ENCODE peak calls at places on chromosomes 11 and 22, in six cellular contexts. O, I, M, C, T and J are unnamed samples.

GRCh38 chr11:68148071-68148805 is 27.1 kb upstream of the CHKA start:
- DNase-seq in M (no peak), I (no peak), T (no peak), C (no peak), O (no peak), J (no peak)

GRCh38 chr22:48249721-48250268 is 1487.3 kb downstream of the TBC1D22A start:
- DNase-seq in M (no peak), I (no peak), C (no peak), T (no peak), O (no peak), J (no peak)

GRCh38 chr11:61004037-61004641 is 32.7 kb downstream of the CD6 start:
- DNase-seq in I (no peak), C (peak), M (no peak), O (no peak), T (no peak), J (no peak)

GRCh38 chr11:92415246-92415645 is 190.6 kb downstream of the FAT3 start:
- DNase-seq in I (no peak), M (no peak), C (no peak), O (no peak), T (no peak), J (no peak)

GRCh38 chr11:26331911-26332571 is at the start of gene ANO3:
- DNase-seq in C (peak), O (peak), T (peak), I (peak), M (peak), J (no peak)

GRCh38 chr11:313787-314547 is at the start of gene IFITM1:
- DNase-seq in C (no peak), O (no peak), T (peak), I (peak), M (peak), J (peak)

GRCh38 chr11:130181295-130182272 is 22.0 kb downstream of the ST14 start:
- DNase-seq in T (peak), M (no peak), I (no peak), O (no peak), C (peak), J (no peak)

GRCh38 chr11:35621620-35622019 is 3.4 kb downstream of the FJX1 start:
- DNase-seq in O (no peak), T (no peak), M (no peak), C (no peak), I (no peak), J (no peak)

GRCh38 chr22:50192056-50192824 is 6.5 kb downstream of the TRABD start:
- DNase-seq in I (no peak), O (no peak), C (peak), T (no peak), M (no peak), J (peak)

GRCh38 chr22:37329239-37330140 is 47.2 kb downstream of the CYTH4 start:
- DNase-seq in M (no peak), O (no peak), I (no peak), T (no peak), C (no peak), J (no peak)

GRCh38 chr11:44702897-44703296 is 23.9 kb upstream of the TSPAN18 start:
- DNase-seq in C (no peak), M (peak), O (no peak), I (no peak), T (no peak), J (no peak)

GRCh38 chr11:44559207-44559943 is 6.1 kb upstream of the CD82 start:
- DNase-seq in O (peak), C (no peak), T (no peak), M (peak), I (no peak), J (peak)

GRCh38 chr11:47248304-47248663 is 330 bp downstream of the ACP2 start:
- DNase-seq in O (no peak), T (no peak), M (no peak), I (no peak), C (peak), J (no peak)

GRCh38 chr11:1949302-1949701 is 2.2 kb downstream of the MRPL23 start:
- DNase-seq in C (peak), T (no peak), M (no peak), O (no peak), I (no peak), J (no peak)

GRCh38 chr22:35568751-35569725 is 28.4 kb downstream of the RASD2 start:
- DNase-seq in M (no peak), T (peak), C (no peak), O (no peak), I (no peak), J (no peak)

GRCh38 chr11:18700375-18700774 is 1.8 kb downstream of the TMEM86A start:
- DNase-seq in C (no peak), M (no peak), T (no peak), I (no peak), O (no peak), J (no peak)

GRCh38 chr11:11502303-11502828 is 119.4 kb downstream of the GALNT18 start:
- DNase-seq in O (no peak), C (no peak), M (no peak), T (no peak), I (no peak), J (no peak)

GRCh38 chr11:109423114-109423859 is 1.3 kb downstream of the C11orf87 start:
- DNase-seq in M (peak), I (no peak), C (no peak), O (no peak), T (no peak), J (no peak)

GRCh38 chr11:17693531-17693930 is 25.8 kb upstream of the MYOD1 start:
- DNase-seq in T (no peak), C (no peak), O (no peak), I (no peak), M (no peak), J (no peak)

GRCh38 chr11:12691473-12691872 is 17.3 kb downstream of the TEAD1 start:
- DNase-seq in M (no peak), C (no peak), T (no peak), I (peak), O (no peak), J (no peak)

GRCh38 chr11:12693485-12694181 is 19.4 kb downstream of the TEAD1 start:
- DNase-seq in O (no peak), M (peak), I (peak), T (peak), C (peak), J (no peak)

GRCh38 chr11:12693075-12693473 is 18.9 kb downstream of the TEAD1 start:
- DNase-seq in M (no peak), C (peak), T (no peak), I (no peak), O (no peak), J (no peak)

GRCh38 chr11:12694182-12694531 is 19.9 kb downstream of the TEAD1 start:
- DNase-seq in O (no peak), C (peak), M (no peak), I (no peak), T (no peak), J (no peak)

GRCh38 chr11:12692238-12693074 is 18.2 kb downstream of the TEAD1 start:
- DNase-seq in O (peak), C (peak), M (peak), T (peak), I (peak), J (no peak)
- H3K4me3 ChIP-seq in O (no peak), C (peak), M (no peak), T (peak), I (peak), J (no peak)

DNA sequence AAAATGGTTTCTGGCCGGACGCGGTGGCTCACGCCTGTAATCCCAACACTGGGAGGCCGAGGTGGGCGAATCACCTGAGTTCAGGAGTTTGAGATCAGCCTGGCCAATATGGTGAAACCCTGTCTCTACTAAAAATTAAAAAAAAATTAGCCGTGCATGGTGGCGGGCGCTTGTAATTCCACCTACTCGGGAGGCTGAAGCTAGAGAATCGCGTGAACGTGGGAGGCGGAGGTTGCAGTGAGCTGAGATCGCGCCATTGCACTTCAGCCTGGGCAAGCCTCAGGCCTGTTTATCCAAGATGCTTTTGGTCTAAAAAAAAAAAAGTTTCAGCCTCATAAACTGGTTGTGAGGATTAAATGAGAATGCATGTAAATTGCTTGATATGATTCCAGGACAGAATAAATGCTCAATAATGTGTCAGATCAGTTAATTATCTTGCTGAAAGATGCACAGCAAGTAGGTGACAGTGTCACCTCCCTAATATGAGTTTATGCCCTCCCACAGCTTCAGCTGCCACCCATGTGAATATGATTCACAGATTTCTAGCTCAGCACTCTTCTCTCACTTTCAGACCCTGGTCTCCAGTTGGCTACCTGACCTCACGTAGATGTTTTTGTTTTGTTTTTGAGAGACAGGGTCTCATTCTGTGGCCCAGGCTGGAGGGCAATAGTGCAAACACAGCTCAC is 1.1 kb upstream of the ALG8 start:
- DNase-seq in T (no peak), M (no peak), I (no peak), C (no peak), O (no peak), J (no peak)
- H3K4me3 ChIP-seq in T (peak), M (no peak), I (peak), C (peak), O (no peak), J (peak)

DNA sequence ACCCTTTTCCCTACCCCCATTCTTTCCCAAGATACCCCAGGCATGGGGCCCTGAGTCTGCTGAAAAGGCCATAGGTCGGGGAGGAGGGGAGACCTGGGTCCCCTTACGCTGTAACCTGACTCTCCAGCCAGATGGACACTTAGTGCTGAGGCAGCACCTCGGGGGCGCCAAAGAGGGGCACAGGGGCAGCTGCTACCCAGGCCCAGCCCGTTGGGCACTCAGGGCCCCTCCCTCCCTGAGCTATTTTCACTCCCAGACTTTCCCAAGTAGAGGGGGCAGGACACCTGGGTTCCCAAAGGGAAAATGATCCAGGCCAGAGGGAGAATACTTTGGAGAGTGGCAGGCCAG is 933 bp downstream of the ACTN3 start:
- DNase-seq in O (no peak), I (no peak), M (no peak), T (no peak), C (no peak), J (no peak)
- H3K4me3 ChIP-seq in O (no peak), I (no peak), M (no peak), T (no peak), C (no peak), J (no peak)

DNA sequence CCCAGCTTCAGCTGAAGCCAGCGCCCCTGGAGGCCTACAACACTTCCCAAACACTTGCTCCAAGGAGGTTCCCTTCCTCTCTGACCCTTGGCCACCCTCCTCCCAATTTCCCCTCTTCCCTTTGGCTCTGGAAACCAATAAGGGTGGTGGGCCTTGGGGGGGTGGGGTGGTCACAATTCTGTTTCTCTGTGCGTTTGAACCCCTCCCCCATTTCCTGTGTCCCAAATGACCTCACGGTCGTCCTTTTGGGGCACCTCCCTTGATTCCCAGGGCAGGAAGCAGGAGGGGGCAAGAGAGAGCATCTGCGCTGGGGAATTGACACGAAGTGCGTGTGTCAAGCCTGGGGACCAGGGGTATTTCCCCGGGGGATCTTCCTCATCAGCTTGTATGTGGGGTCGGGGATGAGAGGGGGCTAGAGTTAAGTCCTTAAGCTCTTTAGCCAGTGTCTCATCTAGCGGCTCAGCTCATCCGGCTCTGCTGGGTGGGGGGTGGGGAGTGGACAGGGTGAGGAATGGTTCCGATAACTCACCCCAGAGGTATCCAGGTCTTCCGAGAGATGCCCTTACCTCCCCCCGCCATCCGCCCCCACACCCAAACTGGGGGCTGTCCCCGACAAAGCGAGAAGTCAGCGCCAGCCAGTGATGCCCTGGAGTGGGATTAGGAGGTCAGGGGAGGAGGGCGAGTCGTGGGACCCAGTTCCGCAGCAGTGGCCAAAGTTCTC is 629 bp downstream of the ESAM start:
- DNase-seq in M (no peak), I (no peak), T (no peak), O (no peak), C (peak), J (no peak)
- H3K4me3 ChIP-seq in M (no peak), I (no peak), T (no peak), O (peak), C (peak), J (peak)

GRCh38 chr11:14357843-14358728 is 897 bp downstream of the RRAS2 start:
- DNase-seq in M (peak), C (peak), I (no peak), T (no peak), O (peak), J (no peak)

GRCh38 chr11:14361951-14362350 is 3.0 kb upstream of the RRAS2 start:
- DNase-seq in T (no peak), M (no peak), I (no peak), C (no peak), O (no peak), J (no peak)

GRCh38 chr11:14360976-14361375 is 2.0 kb upstream of the RRAS2 start:
- DNase-seq in O (no peak), C (no peak), M (no peak), T (no peak), I (no peak), J (no peak)

GRCh38 chr11:14358729-14359439 is at the start of gene RRAS2:
- DNase-seq in T (no peak), M (peak), I (no peak), C (peak), O (peak), J (peak)

GRCh38 chr11:14359573-14360031 is 619 bp upstream of the RRAS2 start:
- DNase-seq in I (no peak), T (no peak), C (no peak), O (no peak), M (no peak), J (no peak)
- H3K4me3 ChIP-seq in I (peak), T (peak), C (peak), O (no peak), M (no peak), J (no peak)

GRCh38 chr11:119741369-119742262 is 12.6 kb upstream of the NECTIN1 start:
- DNase-seq in C (peak), M (peak), I (no peak), O (peak), T (no peak), J (peak)
- H3K4me3 ChIP-seq in C (peak), M (no peak), I (no peak), O (no peak), T (no peak), J (no peak)

GRCh38 chr11:67117176-67117575 is 1.9 kb upstream of the KDM2A start:
- DNase-seq in M (no peak), O (no peak), C (no peak), T (no peak), I (no peak), J (no peak)
- H3K4me3 ChIP-seq in M (no peak), O (no peak), C (peak), T (no peak), I (no peak), J (no peak)

GRCh38 chr11:65415499-65416340 is 6.9 kb upstream of the NEAT1 start:
- DNase-seq in M (no peak), C (peak), T (no peak), O (peak), I (no peak), J (no peak)
- H3K4me3 ChIP-seq in M (no peak), C (peak), T (peak), O (no peak), I (no peak), J (no peak)

DNA sequence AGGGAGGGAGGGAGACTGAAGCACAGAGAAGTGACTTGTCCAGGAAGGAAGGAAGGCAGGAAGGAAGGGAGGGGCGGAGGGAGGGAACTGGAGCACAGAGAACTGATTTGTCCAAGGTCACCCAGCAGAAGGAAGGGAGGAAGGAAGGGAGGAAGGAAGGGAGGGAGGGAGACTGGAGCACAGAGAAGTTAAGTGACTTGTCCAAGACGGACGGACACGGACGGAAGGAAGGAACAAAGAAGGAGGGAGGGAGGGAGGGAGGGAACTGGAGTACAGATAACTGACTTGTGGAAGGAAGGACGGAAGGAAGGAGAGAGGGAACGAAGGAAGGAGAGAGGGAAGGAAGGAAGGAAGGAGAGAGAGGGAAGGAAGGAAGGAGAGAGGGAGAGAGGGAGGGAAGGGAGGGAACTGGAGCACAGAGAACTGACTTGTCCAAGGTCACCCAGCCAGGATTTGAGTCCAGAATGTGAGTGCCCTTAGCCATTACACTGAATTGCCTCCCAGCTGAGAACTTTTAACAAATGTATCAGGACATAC is 1.5 kb downstream of the SLC35F2 start:
- DNase-seq in O (no peak), I (no peak), C (no peak), M (no peak), T (no peak), J (peak)
- H3K4me3 ChIP-seq in O (no peak), I (peak), C (no peak), M (peak), T (no peak), J (peak)